ENCODE peak calls at places on chromosomes 7 and 10, in seven cellular contexts. X is hypothalamus, I is NCI-H2081, Y is fibroblast of the aortic adventitia, L is right cardiac atrium, J is NCI-H2171, V is AG10803. B is an unnamed sample.

GRCh38 chr7:85773116-85773783 is 586.4 kb upstream of the SEMA3D start:
- DNase-seq in I (no peak), V (peak; percentile 88), J (no peak), L (no peak), X (no peak), Y (peak; percentile 69), B (no peak)

GRCh38 chr7:112470194-112470593 is 10.6 kb upstream of the LSMEM1 start:
- DNase-seq in J (no peak), V (no peak), L (no peak), X (no peak), Y (no peak), I (no peak), B (no peak)

GRCh38 chr10:77070892-77071595 is 566.6 kb downstream of the KCNMA1 start:
- DNase-seq in L (peak; percentile 87), I (no peak), X (no peak), V (peak; percentile 9), J (no peak), Y (no peak), B (no peak)

GRCh38 chr10:69089638-69090599 is 2.0 kb downstream of the SRGN start:
- DNase-seq in I (no peak), V (no peak), X (no peak), L (no peak), J (no peak), Y (peak; percentile 45), B (no peak)

GRCh38 chr7:92781117-92781720 is 55.2 kb downstream of the CDK6 start:
- DNase-seq in V (peak; percentile 22), J (no peak), Y (peak; percentile 52), X (no peak), I (no peak), L (no peak), B (no peak)

GRCh38 chr7:150976529-150977381 is 1.4 kb downstream of the KCNH2 start:
- DNase-seq in X (no peak), I (peak; percentile 52), V (no peak), L (peak; percentile 86), Y (no peak), J (no peak), B (peak; percentile 79)

GRCh38 chr10:76547352-76547972 is 1090.1 kb downstream of the KCNMA1 start:
- DNase-seq in V (peak; percentile 77), X (peak; percentile 24), Y (peak; percentile 89), J (peak; percentile 65), I (peak; percentile 83), L (peak; percentile 73), B (peak; percentile 84)

GRCh38 chr10:95476482-95477174 is 84.5 kb downstream of the SORBS1 start:
- DNase-seq in L (no peak), Y (no peak), I (no peak), J (no peak), X (no peak), V (no peak), B (no peak)

GRCh38 chr10:35910234-35910633 is 268.1 kb upstream of the FZD8 start:
- DNase-seq in X (no peak), J (no peak), Y (peak; percentile 93), L (no peak), I (no peak), V (peak; percentile 75), B (no peak)

GRCh38 chr10:124698560-124699470 is 45.4 kb downstream of the FAM53B start:
- DNase-seq in X (no peak), Y (no peak), L (peak; percentile 42), V (no peak), J (peak; percentile 18), I (no peak), B (no peak)

GRCh38 chr10:47451275-47451997 is 32.5 kb downstream of the ANXA8 start:
- DNase-seq in X (no peak), Y (no peak), J (no peak), V (no peak), L (no peak), I (no peak), B (no peak)

GRCh38 chr7:140448781-140449180 is 30.5 kb downstream of the MKRN1 start:
- DNase-seq in J (no peak), L (no peak), X (no peak), V (no peak), Y (no peak), I (no peak), B (no peak)

GRCh38 chr10:69869291-69869841 is 67.7 kb downstream of the COL13A1 start:
- DNase-seq in J (no peak), V (peak; percentile 88), I (no peak), X (no peak), Y (peak; percentile 90), L (no peak), B (no peak)

GRCh38 chr7:157013602-157014549 is 3.4 kb upstream of the MNX1 start:
- DNase-seq in Y (no peak), J (no peak), L (no peak), V (no peak), X (no peak), I (no peak), B (no peak)

GRCh38 chr7:157809863-157810851 is 473.4 kb downstream of the DNAJB6 start:
- DNase-seq in X (no peak), L (peak; percentile 48), J (no peak), I (no peak), Y (no peak), V (no peak), B (no peak)

GRCh38 chr10:98485959-98486358 is 39.2 kb upstream of the HPS1 start:
- DNase-seq in Y (peak; percentile 13), X (no peak), J (no peak), I (no peak), L (no peak), V (peak; percentile 62), B (no peak)